ENCODE peak calls at places on chromosomes 16 and 17, in ten cellular contexts. One of them, this sample, is unnamed.

GRCh38 chr16:87924041-87924851 is 12.1 kb downstream of the CA5A start:
- DNase-seq in OCI-LY7: no peak
- DNase-seq in tibial artery: no peak
- DNase-seq in foreskin fibroblast: no peak
- DNase-seq in astrocyte of the spinal cord: no peak
- DNase-seq in cardiac muscle cell: no peak
- DNase-seq in upper lobe of right lung: no peak
- DNase-seq in K562: no peak
- DNase-seq in suprapubic skin: no peak
- DNase-seq in HFF-Myc: no peak
- DNase-seq in this sample: no peak

GRCh38 chr17:57089391-57089790 is 4.3 kb downstream of the AKAP1 start:
- DNase-seq in OCI-LY7: no peak
- DNase-seq in tibial artery: no peak
- DNase-seq in foreskin fibroblast: no peak
- DNase-seq in astrocyte of the spinal cord: no peak
- DNase-seq in cardiac muscle cell: no peak
- DNase-seq in upper lobe of right lung: no peak
- DNase-seq in K562: no peak
- DNase-seq in suprapubic skin: no peak
- DNase-seq in HFF-Myc: no peak
- DNase-seq in this sample: no peak

GRCh38 chr17:55319933-55320593 is 55.3 kb downstream of the HLF start:
- DNase-seq in OCI-LY7: no peak
- DNase-seq in tibial artery: no peak
- DNase-seq in foreskin fibroblast: no peak
- DNase-seq in astrocyte of the spinal cord: no peak
- DNase-seq in cardiac muscle cell: no peak
- DNase-seq in upper lobe of right lung: no peak
- DNase-seq in K562: no peak
- DNase-seq in suprapubic skin: no peak
- DNase-seq in HFF-Myc: no peak
- DNase-seq in this sample: no peak

GRCh38 chr17:33506889-33507650 is 214.0 kb upstream of the ASIC2 start:
- DNase-seq in OCI-LY7: no peak
- DNase-seq in tibial artery: no peak
- DNase-seq in foreskin fibroblast: no peak
- DNase-seq in astrocyte of the spinal cord: peak
- DNase-seq in cardiac muscle cell: peak
- DNase-seq in upper lobe of right lung: no peak
- DNase-seq in K562: peak
- DNase-seq in suprapubic skin: no peak
- DNase-seq in HFF-Myc: no peak
- DNase-seq in this sample: peak

GRCh38 chr17:28846231-28846630 is 3.6 kb upstream of the FAM222B start:
- DNase-seq in OCI-LY7: no peak
- DNase-seq in tibial artery: no peak
- DNase-seq in foreskin fibroblast: no peak
- DNase-seq in astrocyte of the spinal cord: no peak
- DNase-seq in cardiac muscle cell: no peak
- DNase-seq in upper lobe of right lung: no peak
- DNase-seq in K562: no peak
- DNase-seq in suprapubic skin: no peak
- DNase-seq in HFF-Myc: no peak
- DNase-seq in this sample: no peak

GRCh38 chr17:49901460-49902331 is 53.8 kb upstream of the TAC4 start:
- DNase-seq in OCI-LY7: no peak
- DNase-seq in tibial artery: no peak
- DNase-seq in foreskin fibroblast: no peak
- DNase-seq in astrocyte of the spinal cord: no peak
- DNase-seq in cardiac muscle cell: no peak
- DNase-seq in upper lobe of right lung: peak
- DNase-seq in K562: peak
- DNase-seq in suprapubic skin: no peak
- DNase-seq in HFF-Myc: no peak
- DNase-seq in this sample: no peak

GRCh38 chr17:81132197-81132540 is 33.1 kb upstream of the PVALEF start:
- DNase-seq in OCI-LY7: no peak
- DNase-seq in tibial artery: no peak
- DNase-seq in foreskin fibroblast: no peak
- DNase-seq in astrocyte of the spinal cord: no peak
- DNase-seq in cardiac muscle cell: no peak
- DNase-seq in upper lobe of right lung: no peak
- DNase-seq in K562: no peak
- DNase-seq in suprapubic skin: no peak
- DNase-seq in HFF-Myc: no peak
- DNase-seq in this sample: no peak

GRCh38 chr16:4718466-4718865 is 15.6 kb downstream of the ANKS3 start:
- DNase-seq in OCI-LY7: peak
- DNase-seq in tibial artery: no peak
- DNase-seq in foreskin fibroblast: no peak
- DNase-seq in astrocyte of the spinal cord: no peak
- DNase-seq in cardiac muscle cell: no peak
- DNase-seq in upper lobe of right lung: no peak
- DNase-seq in K562: no peak
- DNase-seq in suprapubic skin: no peak
- DNase-seq in HFF-Myc: no peak
- DNase-seq in this sample: no peak

GRCh38 chr16:4908854-4909401 is 28.0 kb downstream of the PPL start:
- DNase-seq in OCI-LY7: no peak
- DNase-seq in tibial artery: no peak
- DNase-seq in foreskin fibroblast: no peak
- DNase-seq in astrocyte of the spinal cord: no peak
- DNase-seq in cardiac muscle cell: no peak
- DNase-seq in upper lobe of right lung: no peak
- DNase-seq in K562: no peak
- DNase-seq in suprapubic skin: no peak
- DNase-seq in HFF-Myc: no peak
- DNase-seq in this sample: no peak

GRCh38 chr17:57234252-57235092 is 21.9 kb upstream of the MSI2 start:
- DNase-seq in OCI-LY7: no peak
- DNase-seq in tibial artery: no peak
- DNase-seq in foreskin fibroblast: no peak
- DNase-seq in astrocyte of the spinal cord: no peak
- DNase-seq in cardiac muscle cell: no peak
- DNase-seq in upper lobe of right lung: no peak
- DNase-seq in K562: no peak
- DNase-seq in suprapubic skin: no peak
- DNase-seq in HFF-Myc: no peak
- DNase-seq in this sample: no peak

GRCh38 chr17:21388944-21389343 is 12.8 kb downstream of the KCNJ12 start:
- DNase-seq in OCI-LY7: no peak
- DNase-seq in tibial artery: no peak
- DNase-seq in foreskin fibroblast: no peak
- DNase-seq in astrocyte of the spinal cord: no peak
- DNase-seq in cardiac muscle cell: no peak
- DNase-seq in upper lobe of right lung: no peak
- DNase-seq in K562: no peak
- DNase-seq in suprapubic skin: no peak
- DNase-seq in HFF-Myc: no peak
- DNase-seq in this sample: no peak

GRCh38 chr17:28553000-28553505 is 629 bp upstream of the UNC119 start:
- DNase-seq in OCI-LY7: no peak
- DNase-seq in tibial artery: no peak
- DNase-seq in foreskin fibroblast: no peak
- DNase-seq in astrocyte of the spinal cord: no peak
- DNase-seq in cardiac muscle cell: no peak
- DNase-seq in upper lobe of right lung: no peak
- DNase-seq in K562: no peak
- DNase-seq in suprapubic skin: no peak
- DNase-seq in HFF-Myc: no peak
- DNase-seq in this sample: no peak

GRCh38 chr16:31697744-31698125 is 170.0 kb downstream of the AHSP start:
- DNase-seq in OCI-LY7: no peak
- DNase-seq in tibial artery: no peak
- DNase-seq in foreskin fibroblast: no peak
- DNase-seq in astrocyte of the spinal cord: no peak
- DNase-seq in cardiac muscle cell: no peak
- DNase-seq in upper lobe of right lung: no peak
- DNase-seq in K562: no peak
- DNase-seq in suprapubic skin: no peak
- DNase-seq in HFF-Myc: no peak
- DNase-seq in this sample: no peak

GRCh38 chr16:19879241-19879792 is 5.3 kb downstream of the GPRC5B start:
- DNase-seq in OCI-LY7: no peak
- DNase-seq in tibial artery: no peak
- DNase-seq in foreskin fibroblast: no peak
- DNase-seq in astrocyte of the spinal cord: peak
- DNase-seq in cardiac muscle cell: no peak
- DNase-seq in upper lobe of right lung: no peak
- DNase-seq in K562: no peak
- DNase-seq in suprapubic skin: no peak
- DNase-seq in HFF-Myc: no peak
- DNase-seq in this sample: no peak

GRCh38 chr17:82963104-82963950 is 116.1 kb upstream of the METRNL start:
- DNase-seq in OCI-LY7: peak
- DNase-seq in tibial artery: peak
- DNase-seq in foreskin fibroblast: peak
- DNase-seq in astrocyte of the spinal cord: peak
- DNase-seq in cardiac muscle cell: peak
- DNase-seq in upper lobe of right lung: peak
- DNase-seq in K562: no peak
- DNase-seq in suprapubic skin: peak
- DNase-seq in HFF-Myc: peak
- DNase-seq in this sample: peak

GRCh38 chr17:6843241-6843890 is 11.8 kb upstream of the TEKT1 start:
- DNase-seq in OCI-LY7: peak
- DNase-seq in tibial artery: no peak
- DNase-seq in foreskin fibroblast: peak
- DNase-seq in astrocyte of the spinal cord: peak
- DNase-seq in cardiac muscle cell: peak
- DNase-seq in upper lobe of right lung: no peak
- DNase-seq in K562: peak
- DNase-seq in suprapubic skin: no peak
- DNase-seq in HFF-Myc: peak
- DNase-seq in this sample: no peak
- TF ChIP-seq CTCF in OCI-LY7: peak
- TF ChIP-seq CTCF in tibial artery: peak
- TF ChIP-seq CTCF in foreskin fibroblast: peak
- TF ChIP-seq CTCF in astrocyte of the spinal cord: peak
- TF ChIP-seq CTCF in cardiac muscle cell: peak
- TF ChIP-seq CTCF in upper lobe of right lung: peak
- TF ChIP-seq CTCF in K562: peak
- TF ChIP-seq CTCF in suprapubic skin: peak
- TF ChIP-seq CTCF in HFF-Myc: peak
- TF ChIP-seq CTCF in this sample: peak

GRCh38 chr17:7253082-7253481 is 1.1 kb downstream of the ELP5 start:
- DNase-seq in OCI-LY7: no peak
- DNase-seq in tibial artery: no peak
- DNase-seq in foreskin fibroblast: no peak
- DNase-seq in astrocyte of the spinal cord: no peak
- DNase-seq in cardiac muscle cell: no peak
- DNase-seq in upper lobe of right lung: no peak
- DNase-seq in K562: no peak
- DNase-seq in suprapubic skin: no peak
- DNase-seq in HFF-Myc: no peak
- DNase-seq in this sample: no peak

GRCh38 chr17:7249830-7250229 is 1.7 kb downstream of the CTDNEP1 start:
- DNase-seq in OCI-LY7: peak
- DNase-seq in tibial artery: no peak
- DNase-seq in foreskin fibroblast: no peak
- DNase-seq in astrocyte of the spinal cord: no peak
- DNase-seq in cardiac muscle cell: no peak
- DNase-seq in upper lobe of right lung: no peak
- DNase-seq in K562: no peak
- DNase-seq in suprapubic skin: no peak
- DNase-seq in HFF-Myc: no peak
- DNase-seq in this sample: no peak

GRCh38 chr17:7252176-7253043 is at the start of gene ELP5:
- DNase-seq in OCI-LY7: peak
- DNase-seq in tibial artery: peak
- DNase-seq in foreskin fibroblast: peak
- DNase-seq in astrocyte of the spinal cord: peak
- DNase-seq in cardiac muscle cell: peak
- DNase-seq in upper lobe of right lung: peak
- DNase-seq in K562: peak
- DNase-seq in suprapubic skin: peak
- DNase-seq in HFF-Myc: no peak
- DNase-seq in this sample: peak

GRCh38 chr17:7250655-7251329 is 742 bp downstream of the CTDNEP1 start:
- DNase-seq in OCI-LY7: no peak
- DNase-seq in tibial artery: no peak
- DNase-seq in foreskin fibroblast: peak
- DNase-seq in astrocyte of the spinal cord: no peak
- DNase-seq in cardiac muscle cell: no peak
- DNase-seq in upper lobe of right lung: no peak
- DNase-seq in K562: no peak
- DNase-seq in suprapubic skin: no peak
- DNase-seq in HFF-Myc: no peak
- DNase-seq in this sample: no peak

GRCh38 chr17:7251330-7252175 is at the start of gene CTDNEP1:
- DNase-seq in OCI-LY7: peak
- DNase-seq in tibial artery: peak
- DNase-seq in foreskin fibroblast: peak
- DNase-seq in astrocyte of the spinal cord: peak
- DNase-seq in cardiac muscle cell: peak
- DNase-seq in upper lobe of right lung: peak
- DNase-seq in K562: peak
- DNase-seq in suprapubic skin: peak
- DNase-seq in HFF-Myc: peak
- DNase-seq in this sample: peak
- TF ChIP-seq CTCF in OCI-LY7: no peak
- TF ChIP-seq CTCF in tibial artery: no peak
- TF ChIP-seq CTCF in foreskin fibroblast: no peak
- TF ChIP-seq CTCF in astrocyte of the spinal cord: no peak
- TF ChIP-seq CTCF in cardiac muscle cell: no peak
- TF ChIP-seq CTCF in upper lobe of right lung: no peak
- TF ChIP-seq CTCF in K562: no peak
- TF ChIP-seq CTCF in suprapubic skin: no peak
- TF ChIP-seq CTCF in HFF-Myc: no peak
- TF ChIP-seq CTCF in this sample: no peak

GRCh38 chr17:19867654-19868395 is at the start of gene ULK2:
- DNase-seq in OCI-LY7: peak
- DNase-seq in tibial artery: peak
- DNase-seq in foreskin fibroblast: peak
- DNase-seq in astrocyte of the spinal cord: peak
- DNase-seq in cardiac muscle cell: peak
- DNase-seq in upper lobe of right lung: peak
- DNase-seq in K562: no peak
- DNase-seq in suprapubic skin: no peak
- DNase-seq in HFF-Myc: no peak
- DNase-seq in this sample: peak
- TF ChIP-seq CTCF in OCI-LY7: peak
- TF ChIP-seq CTCF in tibial artery: no peak
- TF ChIP-seq CTCF in foreskin fibroblast: no peak
- TF ChIP-seq CTCF in astrocyte of the spinal cord: peak
- TF ChIP-seq CTCF in cardiac muscle cell: no peak
- TF ChIP-seq CTCF in upper lobe of right lung: no peak
- TF ChIP-seq CTCF in K562: no peak
- TF ChIP-seq CTCF in suprapubic skin: no peak
- TF ChIP-seq CTCF in HFF-Myc: no peak
- TF ChIP-seq CTCF in this sample: no peak

DNA sequence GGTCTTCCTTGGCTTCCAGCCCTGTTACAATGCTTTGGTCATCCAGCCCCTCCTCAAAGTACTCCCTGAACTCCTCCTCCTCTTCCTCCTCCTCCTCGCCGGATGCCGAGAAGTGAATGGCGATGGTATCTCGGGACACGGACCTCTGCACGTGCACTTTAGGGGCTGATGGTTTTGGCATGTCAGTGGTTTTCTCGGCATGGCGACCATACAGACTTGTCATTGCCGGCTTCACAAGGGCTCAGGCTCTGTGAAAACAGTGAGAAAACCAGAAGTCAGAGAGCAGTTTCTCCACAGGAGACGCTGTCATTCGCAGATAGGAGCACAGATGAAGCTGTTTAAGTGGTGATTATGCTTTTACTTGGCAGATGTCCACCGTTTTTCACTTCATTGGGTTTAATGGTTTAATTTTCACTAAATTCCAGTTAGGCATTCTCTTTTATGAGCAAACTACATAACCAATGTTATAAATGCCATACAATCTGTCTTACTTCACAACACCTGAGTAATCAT is 49.0 kb downstream of the TEX2 start:
- DNase-seq in OCI-LY7: no peak
- DNase-seq in tibial artery: no peak
- DNase-seq in foreskin fibroblast: peak
- DNase-seq in astrocyte of the spinal cord: peak
- DNase-seq in cardiac muscle cell: peak
- DNase-seq in upper lobe of right lung: no peak
- DNase-seq in K562: peak
- DNase-seq in suprapubic skin: no peak
- DNase-seq in HFF-Myc: no peak
- DNase-seq in this sample: no peak
- TF ChIP-seq CTCF in OCI-LY7: no peak
- TF ChIP-seq CTCF in tibial artery: no peak
- TF ChIP-seq CTCF in foreskin fibroblast: no peak
- TF ChIP-seq CTCF in astrocyte of the spinal cord: no peak
- TF ChIP-seq CTCF in cardiac muscle cell: no peak
- TF ChIP-seq CTCF in upper lobe of right lung: no peak
- TF ChIP-seq CTCF in K562: peak
- TF ChIP-seq CTCF in suprapubic skin: no peak
- TF ChIP-seq CTCF in HFF-Myc: no peak
- TF ChIP-seq CTCF in this sample: no peak

This sample was measured in endothelial cell.